ENCODE peak calls at places on chromosome 3, in nine cellular contexts. A is NCI-H2029; J is neural progenitor cell; C is NCI-H2081; Y is GM23248; X is GF-D8; P is bronchial epithelial cell; I is stimulated activated CD8-positive, alpha-beta memory T cell treated with anti-CD3 and anti-CD28 coated beads, Interleukin-2, amount 100 ng/mL, for 1 hour; K is KG1. B is an unnamed sample.

GRCh38 chr3:72137865-72138861 is 353.2 kb upstream of the PROK2 start:
- DNase-seq in A (no peak), C (no peak), K (no peak), J (no peak), Y (no peak), X (no peak), I (no peak), P (no peak), B (no peak)

GRCh38 chr3:195110647-195111321 is 160.2 kb downstream of the XXYLT1 start:
- DNase-seq in X (no peak), P (no peak), I (no peak), Y (no peak), C (no peak), J (no peak), A (no peak), K (no peak), B (no peak)

GRCh38 chr3:193773266-193774183 is 180.5 kb downstream of the OPA1 start:
- DNase-seq in K (no peak), P (no peak), Y (no peak), C (no peak), J (no peak), X (no peak), I (no peak), A (no peak), B (no peak)

GRCh38 chr3:46495901-46496456 is 1.8 kb upstream of the RTP3 start:
- DNase-seq in A (no peak), P (peak; percentile 16), X (no peak), K (no peak), C (no peak), I (no peak), J (no peak), Y (peak; percentile 90), B (no peak)

GRCh38 chr3:26106119-26106690 is 316.3 kb downstream of the OXSM start:
- DNase-seq in X (no peak), A (no peak), K (no peak), Y (no peak), P (peak; percentile 27), J (no peak), C (no peak), I (no peak), B (no peak)

GRCh38 chr3:38522002-38522401 is 25.9 kb downstream of the EXOG start:
- DNase-seq in X (no peak), J (no peak), C (no peak), I (no peak), K (no peak), Y (no peak), P (no peak), A (no peak), B (no peak)

GRCh38 chr3:139204756-139205155 is 139.1 kb upstream of the MRPS22 start:
- DNase-seq in C (no peak), X (no peak), Y (peak; percentile 77), J (no peak), K (no peak), A (no peak), I (no peak), P (no peak), B (no peak)

GRCh38 chr3:182713743-182714517 is 79.4 kb upstream of the ATP11B start:
- DNase-seq in Y (peak; percentile 80), I (no peak), X (peak; percentile 87), K (peak; percentile 26), A (peak; percentile 66), C (peak; percentile 88), P (peak; percentile 76), J (peak; percentile 73), B (peak; percentile 74)

GRCh38 chr3:194107126-194107525 is 28.8 kb upstream of the HES1 start:
- DNase-seq in J (no peak), P (no peak), X (no peak), Y (no peak), C (no peak), I (no peak), A (no peak), K (no peak), B (no peak)

GRCh38 chr3:100029689-100030088 is 84.6 kb downstream of the FILIP1L start:
- DNase-seq in K (no peak), A (no peak), Y (no peak), X (no peak), P (no peak), C (no peak), J (no peak), I (no peak), B (no peak)

GRCh38 chr3:132134611-132135010 is 99.8 kb upstream of the CPNE4 start:
- DNase-seq in C (no peak), Y (peak; percentile 90), J (no peak), A (no peak), K (no peak), X (no peak), P (peak; percentile 97), I (no peak), B (no peak)

GRCh38 chr3:100928638-100929428 is 64.4 kb downstream of the ABI3BP start:
- DNase-seq in C (no peak), A (no peak), Y (peak; percentile 91), I (no peak), K (no peak), P (peak; percentile 69), J (no peak), X (no peak), B (no peak)

GRCh38 chr3:178270838-178271237 is 265.4 kb upstream of the KCNMB2 start:
- DNase-seq in Y (peak; percentile 58), K (no peak), X (no peak), P (peak; percentile 34), J (no peak), C (no peak), A (no peak), I (no peak), B (no peak)

GRCh38 chr3:13023251-13024055 is 49.8 kb downstream of the IQSEC1 start:
- DNase-seq in I (no peak), X (no peak), Y (peak; percentile 32), C (no peak), J (no peak), P (no peak), A (no peak), K (no peak), B (no peak)

GRCh38 chr3:86416334-86416733 is 574.6 kb downstream of the VGLL3 start:
- DNase-seq in K (no peak), Y (no peak), X (no peak), I (no peak), A (no peak), C (no peak), P (peak; percentile 1), J (no peak), B (no peak)

GRCh38 chr3:31219131-31219843 is 313.4 kb upstream of the STT3B start:
- DNase-seq in K (no peak), P (no peak), A (no peak), I (no peak), X (peak; percentile 62), J (no peak), C (no peak), Y (peak; percentile 22), B (no peak)

GRCh38 chr3:164897335-164897734 is 181.0 kb downstream of the SI start:
- DNase-seq in P (no peak), J (no peak), K (no peak), I (no peak), Y (no peak), C (peak; percentile 62), A (peak; percentile 12), X (no peak), B (peak; percentile 60)

B was measured in DMS153.